ENCODE peak calls at places on chromosomes 2 and 18, in five cellular contexts. One of them, this sample, is unnamed.

GRCh38 chr2:104889261-104890091 is 35.6 kb downstream of the POU3F3 start:
- DNase-seq in heart left ventricle: no peak
- DNase-seq in neural progenitor cell: no peak
- DNase-seq in epithelial cell of proximal tubule: no peak
- DNase-seq in GM06990: no peak
- DNase-seq in this sample: no peak

GRCh38 chr18:68354176-68354575 is 360.7 kb downstream of the TMX3 start:
- DNase-seq in epithelial cell of proximal tubule: no peak
- DNase-seq in neural progenitor cell: no peak
- DNase-seq in heart left ventricle: no peak
- DNase-seq in GM06990: no peak
- DNase-seq in this sample: no peak

GRCh38 chr2:33366473-33366872 is 110.0 kb upstream of the RASGRP3 start:
- DNase-seq in heart left ventricle: peak; percentile 49
- DNase-seq in GM06990: no peak
- DNase-seq in epithelial cell of proximal tubule: no peak
- DNase-seq in neural progenitor cell: no peak
- DNase-seq in this sample: no peak

GRCh38 chr18:9901377-9901776 is 12.4 kb upstream of the VAPA start:
- DNase-seq in epithelial cell of proximal tubule: no peak
- DNase-seq in heart left ventricle: no peak
- DNase-seq in neural progenitor cell: no peak
- DNase-seq in GM06990: no peak
- DNase-seq in this sample: no peak

GRCh38 chr2:124571836-124572235 is 546.7 kb downstream of the CNTNAP5 start:
- DNase-seq in neural progenitor cell: no peak
- DNase-seq in GM06990: no peak
- DNase-seq in heart left ventricle: no peak
- DNase-seq in epithelial cell of proximal tubule: no peak
- DNase-seq in this sample: no peak

GRCh38 chr2:44033947-44034346 is 38.2 kb upstream of the LRPPRC start:
- DNase-seq in neural progenitor cell: no peak
- DNase-seq in epithelial cell of proximal tubule: no peak
- DNase-seq in GM06990: no peak
- DNase-seq in heart left ventricle: no peak
- DNase-seq in this sample: no peak

GRCh38 chr2:76599732-76600368 is 889.1 kb upstream of the GCFC2 start:
- DNase-seq in neural progenitor cell: peak; percentile 94
- DNase-seq in epithelial cell of proximal tubule: peak; percentile 50
- DNase-seq in GM06990: peak; percentile 21
- DNase-seq in heart left ventricle: peak; percentile 24
- DNase-seq in this sample: peak; percentile 52

GRCh38 chr2:219418570-219419189 is 503 bp downstream of the DES start:
- DNase-seq in GM06990: no peak
- DNase-seq in heart left ventricle: no peak
- DNase-seq in epithelial cell of proximal tubule: no peak
- DNase-seq in neural progenitor cell: peak; percentile 42
- DNase-seq in this sample: no peak

GRCh38 chr2:156918410-156918809 is 339.1 kb upstream of the GALNT5 start:
- DNase-seq in neural progenitor cell: peak; percentile 11
- DNase-seq in epithelial cell of proximal tubule: peak; percentile 39
- DNase-seq in heart left ventricle: no peak
- DNase-seq in GM06990: no peak
- DNase-seq in this sample: no peak

GRCh38 chr2:52639692-52640091 is 1127.9 kb upstream of the CHAC2 start:
- DNase-seq in heart left ventricle: no peak
- DNase-seq in GM06990: no peak
- DNase-seq in epithelial cell of proximal tubule: no peak
- DNase-seq in neural progenitor cell: no peak
- DNase-seq in this sample: no peak

GRCh38 chr2:221529943-221530652 is 42.0 kb downstream of the EPHA4 start:
- DNase-seq in neural progenitor cell: no peak
- DNase-seq in GM06990: no peak
- DNase-seq in heart left ventricle: no peak
- DNase-seq in epithelial cell of proximal tubule: no peak
- DNase-seq in this sample: no peak

GRCh38 chr2:19769513-19769912 is 132.3 kb downstream of the TTC32 start:
- DNase-seq in heart left ventricle: no peak
- DNase-seq in neural progenitor cell: no peak
- DNase-seq in GM06990: no peak
- DNase-seq in epithelial cell of proximal tubule: no peak
- DNase-seq in this sample: no peak

GRCh38 chr2:220279840-220280239 is 652.4 kb downstream of the SLC4A3 start:
- DNase-seq in GM06990: no peak
- DNase-seq in epithelial cell of proximal tubule: no peak
- DNase-seq in neural progenitor cell: no peak
- DNase-seq in heart left ventricle: no peak
- DNase-seq in this sample: no peak

GRCh38 chr2:8133331-8133730 is 548.5 kb upstream of the ID2 start:
- DNase-seq in GM06990: no peak
- DNase-seq in heart left ventricle: no peak
- DNase-seq in neural progenitor cell: no peak
- DNase-seq in epithelial cell of proximal tubule: no peak
- DNase-seq in this sample: no peak

GRCh38 chr2:105568323-105568610 is 169.4 kb upstream of the FHL2 start:
- DNase-seq in epithelial cell of proximal tubule: no peak
- DNase-seq in heart left ventricle: no peak
- DNase-seq in neural progenitor cell: no peak
- DNase-seq in GM06990: no peak
- DNase-seq in this sample: no peak

GRCh38 chr2:182716665-182716990 is 571 bp downstream of the DNAJC10 start:
- DNase-seq in neural progenitor cell: no peak
- DNase-seq in heart left ventricle: no peak
- DNase-seq in epithelial cell of proximal tubule: no peak
- DNase-seq in GM06990: no peak
- DNase-seq in this sample: no peak

GRCh38 chr2:240857039-240858008 is 11.3 kb upstream of the AGXT start:
- DNase-seq in neural progenitor cell: no peak
- DNase-seq in GM06990: no peak
- DNase-seq in heart left ventricle: no peak
- DNase-seq in epithelial cell of proximal tubule: no peak
- DNase-seq in this sample: no peak

GRCh38 chr2:240858871-240859270 is 9.8 kb upstream of the AGXT start:
- DNase-seq in heart left ventricle: no peak
- DNase-seq in GM06990: no peak
- DNase-seq in neural progenitor cell: no peak
- DNase-seq in epithelial cell of proximal tubule: no peak
- DNase-seq in this sample: no peak

GRCh38 chr2:240858321-240858720 is 10.3 kb upstream of the AGXT start:
- DNase-seq in neural progenitor cell: no peak
- DNase-seq in GM06990: no peak
- DNase-seq in epithelial cell of proximal tubule: no peak
- DNase-seq in heart left ventricle: no peak
- DNase-seq in this sample: no peak

GRCh38 chr2:240855670-240856069 is 13.0 kb upstream of the AGXT start:
- DNase-seq in epithelial cell of proximal tubule: no peak
- DNase-seq in heart left ventricle: no peak
- DNase-seq in neural progenitor cell: no peak
- DNase-seq in GM06990: no peak
- DNase-seq in this sample: no peak

GRCh38 chr2:240856151-240856980 is 12.3 kb upstream of the AGXT start:
- DNase-seq in epithelial cell of proximal tubule: no peak
- DNase-seq in neural progenitor cell: peak; percentile 46
- DNase-seq in heart left ventricle: no peak
- DNase-seq in GM06990: no peak
- DNase-seq in this sample: no peak
- TF ChIP-seq CTCF in epithelial cell of proximal tubule: no peak
- TF ChIP-seq CTCF in neural progenitor cell: peak; percentile 46
- TF ChIP-seq CTCF in heart left ventricle: no peak
- TF ChIP-seq CTCF in GM06990: peak; percentile 43
- TF ChIP-seq CTCF in this sample: peak; percentile 46

GRCh38 chr2:13537771-13538349 is 821.1 kb downstream of the TRIB2 start:
- DNase-seq in GM06990: no peak
- DNase-seq in epithelial cell of proximal tubule: no peak
- DNase-seq in heart left ventricle: no peak
- DNase-seq in neural progenitor cell: no peak
- DNase-seq in this sample: no peak
- H3K4me3 ChIP-seq in GM06990: no peak overlapping the region
- H3K4me3 ChIP-seq in epithelial cell of proximal tubule: no peak overlapping the region
- H3K4me3 ChIP-seq in heart left ventricle: no peak overlapping the region
- H3K4me3 ChIP-seq in neural progenitor cell: no peak overlapping the region
- H3K4me3 ChIP-seq in this sample: no peak overlapping the region

GRCh38 chr2:3536682-3537632 is 17.6 kb upstream of the ADI1 start:
- DNase-seq in GM06990: no peak
- DNase-seq in neural progenitor cell: peak; percentile 51
- DNase-seq in epithelial cell of proximal tubule: no peak
- DNase-seq in heart left ventricle: peak; percentile 61
- DNase-seq in this sample: no peak
- TF ChIP-seq CTCF in GM06990: peak; percentile 17
- TF ChIP-seq CTCF in neural progenitor cell: peak; percentile 51
- TF ChIP-seq CTCF in epithelial cell of proximal tubule: peak; percentile 65
- TF ChIP-seq CTCF in heart left ventricle: peak; percentile 26
- TF ChIP-seq CTCF in this sample: peak; percentile 27

GRCh38 chr2:239318790-239319189 is 82.0 kb downstream of the HDAC4 start:
- DNase-seq in GM06990: no peak
- DNase-seq in neural progenitor cell: no peak
- DNase-seq in epithelial cell of proximal tubule: no peak
- DNase-seq in heart left ventricle: no peak
- DNase-seq in this sample: no peak

GRCh38 chr2:239318091-239318725 is 82.6 kb downstream of the HDAC4 start:
- DNase-seq in neural progenitor cell: no peak
- DNase-seq in epithelial cell of proximal tubule: no peak
- DNase-seq in heart left ventricle: no peak
- DNase-seq in GM06990: no peak
- DNase-seq in this sample: no peak

GRCh38 chr2:239319261-239319661 is 81.6 kb downstream of the HDAC4 start:
- DNase-seq in heart left ventricle: no peak
- DNase-seq in epithelial cell of proximal tubule: no peak
- DNase-seq in neural progenitor cell: no peak
- DNase-seq in GM06990: no peak
- DNase-seq in this sample: no peak

GRCh38 chr2:239315308-239315707 is 85.5 kb downstream of the HDAC4 start:
- DNase-seq in GM06990: no peak
- DNase-seq in neural progenitor cell: no peak
- DNase-seq in heart left ventricle: no peak
- DNase-seq in epithelial cell of proximal tubule: no peak
- DNase-seq in this sample: no peak

GRCh38 chr2:239316562-239317465 is 84.0 kb downstream of the HDAC4 start:
- DNase-seq in neural progenitor cell: no peak
- DNase-seq in heart left ventricle: peak; percentile 77
- DNase-seq in GM06990: no peak
- DNase-seq in epithelial cell of proximal tubule: no peak
- DNase-seq in this sample: no peak
- H3K4me3 ChIP-seq in neural progenitor cell: no peak overlapping the region
- H3K4me3 ChIP-seq in heart left ventricle: no peak overlapping the region
- H3K4me3 ChIP-seq in GM06990: no peak overlapping the region
- H3K4me3 ChIP-seq in epithelial cell of proximal tubule: no peak overlapping the region
- H3K4me3 ChIP-seq in this sample: no peak overlapping the region

GRCh38 chr2:10078704-10079191 is 1.5 kb downstream of the CYS1 start:
- DNase-seq in heart left ventricle: no peak
- DNase-seq in GM06990: no peak
- DNase-seq in neural progenitor cell: no peak
- DNase-seq in epithelial cell of proximal tubule: no peak
- DNase-seq in this sample: no peak

GRCh38 chr2:10079192-10079930 is 850 bp downstream of the CYS1 start:
- DNase-seq in heart left ventricle: no peak
- DNase-seq in GM06990: peak; percentile 53
- DNase-seq in neural progenitor cell: peak; percentile 65
- DNase-seq in epithelial cell of proximal tubule: no peak
- DNase-seq in this sample: no peak

GRCh38 chr2:10078001-10078400 is 2.2 kb downstream of the CYS1 start:
- DNase-seq in neural progenitor cell: no peak
- DNase-seq in GM06990: no peak
- DNase-seq in heart left ventricle: no peak
- DNase-seq in epithelial cell of proximal tubule: no peak
- DNase-seq in this sample: no peak

GRCh38 chr2:10079931-10080535 is at the start of gene CYS1:
- DNase-seq in heart left ventricle: no peak
- DNase-seq in epithelial cell of proximal tubule: no peak
- DNase-seq in GM06990: peak; percentile 61
- DNase-seq in neural progenitor cell: peak; percentile 76
- DNase-seq in this sample: no peak

GRCh38 chr2:10080536-10081304 is 509 bp upstream of the CYS1 start:
- DNase-seq in heart left ventricle: no peak
- DNase-seq in neural progenitor cell: peak; percentile 62
- DNase-seq in GM06990: peak; percentile 80
- DNase-seq in epithelial cell of proximal tubule: no peak
- DNase-seq in this sample: no peak
- TF ChIP-seq CTCF in heart left ventricle: no peak
- TF ChIP-seq CTCF in neural progenitor cell: no peak
- TF ChIP-seq CTCF in GM06990: no peak
- TF ChIP-seq CTCF in epithelial cell of proximal tubule: no peak
- TF ChIP-seq CTCF in this sample: no peak

GRCh38 chr2:95524195-95524594 is 39.6 kb upstream of the TRIM43B start:
- DNase-seq in neural progenitor cell: no peak
- DNase-seq in GM06990: no peak
- DNase-seq in epithelial cell of proximal tubule: no peak
- DNase-seq in heart left ventricle: no peak
- DNase-seq in this sample: no peak

GRCh38 chr2:95525294-95526035 is 40.9 kb upstream of the TRIM43B start:
- DNase-seq in GM06990: no peak
- DNase-seq in heart left ventricle: peak; percentile 19
- DNase-seq in neural progenitor cell: no peak
- DNase-seq in epithelial cell of proximal tubule: no peak
- DNase-seq in this sample: no peak

GRCh38 chr2:95531254-95531771 is 46.8 kb upstream of the TRIM43B start:
- DNase-seq in epithelial cell of proximal tubule: peak; percentile 47
- DNase-seq in neural progenitor cell: no peak
- DNase-seq in GM06990: no peak
- DNase-seq in heart left ventricle: no peak
- DNase-seq in this sample: no peak

GRCh38 chr2:95530734-95531133 is 46.2 kb upstream of the TRIM43B start:
- DNase-seq in GM06990: peak; percentile 48
- DNase-seq in epithelial cell of proximal tubule: no peak
- DNase-seq in neural progenitor cell: no peak
- DNase-seq in heart left ventricle: no peak
- DNase-seq in this sample: peak; percentile 46

GRCh38 chr2:95526360-95527341 is 42.1 kb upstream of the TRIM43B start:
- DNase-seq in GM06990: peak; percentile 82
- DNase-seq in heart left ventricle: peak; percentile 75
- DNase-seq in neural progenitor cell: no peak
- DNase-seq in epithelial cell of proximal tubule: no peak
- DNase-seq in this sample: peak; percentile 30
- H3K4me3 ChIP-seq in GM06990: peak overlapping the region; percentile 87
- H3K4me3 ChIP-seq in heart left ventricle: peak overlapping the region; percentile 56
- H3K4me3 ChIP-seq in neural progenitor cell: no peak overlapping the region
- H3K4me3 ChIP-seq in epithelial cell of proximal tubule: peak overlapping the region; percentile 93
- H3K4me3 ChIP-seq in this sample: peak overlapping the region; percentile 96

GRCh38 chr18:77068890-77069312 is 63.7 kb downstream of the MBP start:
- DNase-seq in heart left ventricle: no peak
- DNase-seq in neural progenitor cell: peak; percentile 43
- DNase-seq in GM06990: no peak
- DNase-seq in epithelial cell of proximal tubule: no peak
- DNase-seq in this sample: no peak
- TF ChIP-seq CTCF in heart left ventricle: no peak
- TF ChIP-seq CTCF in neural progenitor cell: no peak
- TF ChIP-seq CTCF in GM06990: peak; percentile 7
- TF ChIP-seq CTCF in epithelial cell of proximal tubule: no peak
- TF ChIP-seq CTCF in this sample: no peak

This sample was measured in GM12864.